ENCODE peak calls at places on chromosomes 2 and 18, in seven cellular contexts. One of them, this sample, is unnamed.

GRCh38 chr18:48222118-48222517 is 187.1 kb downstream of the ZBTB7C start:
- DNase-seq in pancreas: no peak
- DNase-seq in Karpas-422: peak; percentile 53
- DNase-seq in neural progenitor cell: no peak
- DNase-seq in ovary: peak; percentile 58
- DNase-seq in colonic mucosa: peak; percentile 78
- DNase-seq in aorta: no peak
- DNase-seq in this sample: peak; percentile 50

GRCh38 chr18:54712315-54712714 is 116.0 kb upstream of the RAB27B start:
- DNase-seq in pancreas: no peak
- DNase-seq in Karpas-422: no peak
- DNase-seq in neural progenitor cell: no peak
- DNase-seq in ovary: no peak
- DNase-seq in colonic mucosa: peak; percentile 51
- DNase-seq in aorta: no peak
- DNase-seq in this sample: peak; percentile 77

GRCh38 chr2:69644506-69644979 is 1.0 kb upstream of the AAK1 start:
- DNase-seq in pancreas: peak; percentile 45
- DNase-seq in Karpas-422: no peak
- DNase-seq in neural progenitor cell: no peak
- DNase-seq in ovary: peak; percentile 46
- DNase-seq in colonic mucosa: no peak
- DNase-seq in aorta: no peak
- DNase-seq in this sample: no peak

GRCh38 chr2:143175435-143175834 is 46.2 kb downstream of the ARHGAP15 start:
- DNase-seq in pancreas: no peak
- DNase-seq in Karpas-422: no peak
- DNase-seq in neural progenitor cell: no peak
- DNase-seq in ovary: no peak
- DNase-seq in colonic mucosa: no peak
- DNase-seq in aorta: no peak
- DNase-seq in this sample: no peak

GRCh38 chr18:43847164-43848091 is 570.1 kb upstream of the SYT4 start:
- DNase-seq in pancreas: no peak
- DNase-seq in Karpas-422: no peak
- DNase-seq in neural progenitor cell: peak; percentile 30
- DNase-seq in ovary: no peak
- DNase-seq in colonic mucosa: no peak
- DNase-seq in aorta: no peak
- DNase-seq in this sample: peak; percentile 31

GRCh38 chr2:79512442-79513401 is at the start of gene CTNNA2:
- DNase-seq in pancreas: peak; percentile 89
- DNase-seq in Karpas-422: peak; percentile 94
- DNase-seq in neural progenitor cell: peak; percentile 98
- DNase-seq in ovary: peak; percentile 22
- DNase-seq in colonic mucosa: peak; percentile 33
- DNase-seq in aorta: peak; percentile 30
- DNase-seq in this sample: peak; percentile 15

GRCh38 chr2:135299656-135300244 is 231.3 kb downstream of the ZRANB3 start:
- DNase-seq in pancreas: no peak
- DNase-seq in Karpas-422: no peak
- DNase-seq in neural progenitor cell: no peak
- DNase-seq in ovary: no peak
- DNase-seq in colonic mucosa: no peak
- DNase-seq in aorta: no peak
- DNase-seq in this sample: peak; percentile 33

GRCh38 chr18:68494802-68495560 is 219.9 kb downstream of the TMX3 start:
- DNase-seq in pancreas: no peak
- DNase-seq in Karpas-422: no peak
- DNase-seq in neural progenitor cell: no peak
- DNase-seq in ovary: no peak
- DNase-seq in colonic mucosa: no peak
- DNase-seq in aorta: no peak
- DNase-seq in this sample: peak; percentile 25

GRCh38 chr2:69703189-69703588 is 38.7 kb upstream of the ANXA4 start:
- DNase-seq in pancreas: no peak
- DNase-seq in Karpas-422: peak; percentile 83
- DNase-seq in neural progenitor cell: no peak
- DNase-seq in ovary: no peak
- DNase-seq in colonic mucosa: no peak
- DNase-seq in aorta: no peak
- DNase-seq in this sample: no peak

GRCh38 chr2:57696016-57696415 is 350.6 kb upstream of the VRK2 start:
- DNase-seq in pancreas: no peak
- DNase-seq in Karpas-422: no peak
- DNase-seq in neural progenitor cell: no peak
- DNase-seq in ovary: no peak
- DNase-seq in colonic mucosa: no peak
- DNase-seq in aorta: no peak
- DNase-seq in this sample: peak; percentile 95

GRCh38 chr18:9508446-9509025 is 33.2 kb downstream of the RALBP1 start:
- DNase-seq in pancreas: no peak
- DNase-seq in Karpas-422: no peak
- DNase-seq in neural progenitor cell: no peak
- DNase-seq in ovary: no peak
- DNase-seq in colonic mucosa: no peak
- DNase-seq in aorta: no peak
- DNase-seq in this sample: no peak

GRCh38 chr2:20578895-20579825 is 71.7 kb downstream of the HS1BP3 start:
- DNase-seq in pancreas: no peak
- DNase-seq in Karpas-422: no peak
- DNase-seq in neural progenitor cell: no peak
- DNase-seq in ovary: peak; percentile 81
- DNase-seq in colonic mucosa: peak; percentile 39
- DNase-seq in aorta: peak; percentile 90
- DNase-seq in this sample: peak; percentile 94

GRCh38 chr2:109702250-109702985 is 88.3 kb downstream of the SOWAHC start:
- DNase-seq in pancreas: no peak
- DNase-seq in Karpas-422: no peak
- DNase-seq in neural progenitor cell: no peak
- DNase-seq in ovary: no peak
- DNase-seq in colonic mucosa: no peak
- DNase-seq in aorta: no peak
- DNase-seq in this sample: peak; percentile 87

GRCh38 chr2:119028327-119029174 is 86.6 kb downstream of the MARCO start:
- DNase-seq in pancreas: no peak
- DNase-seq in Karpas-422: peak; percentile 64
- DNase-seq in neural progenitor cell: peak; percentile 58
- DNase-seq in ovary: no peak
- DNase-seq in colonic mucosa: peak; percentile 50
- DNase-seq in aorta: no peak
- DNase-seq in this sample: peak; percentile 63

GRCh38 chr2:29374823-29375222 is 259.6 kb downstream of the CLIP4 start:
- DNase-seq in pancreas: no peak
- DNase-seq in Karpas-422: no peak
- DNase-seq in neural progenitor cell: no peak
- DNase-seq in ovary: no peak
- DNase-seq in colonic mucosa: no peak
- DNase-seq in aorta: no peak
- DNase-seq in this sample: no peak

GRCh38 chr18:24837065-24837464 is 376.6 kb downstream of the HRH4 start:
- DNase-seq in pancreas: no peak
- DNase-seq in Karpas-422: no peak
- DNase-seq in neural progenitor cell: no peak
- DNase-seq in ovary: no peak
- DNase-seq in colonic mucosa: no peak
- DNase-seq in aorta: no peak
- DNase-seq in this sample: peak; percentile 30

GRCh38 chr2:61443342-61444041 is 27.4 kb downstream of the USP34 start:
- DNase-seq in pancreas: no peak
- DNase-seq in Karpas-422: peak; percentile 90
- DNase-seq in neural progenitor cell: no peak
- DNase-seq in ovary: no peak
- DNase-seq in colonic mucosa: no peak
- DNase-seq in aorta: no peak
- DNase-seq in this sample: peak; percentile 56

GRCh38 chr2:160538559-160539355 is 45.1 kb upstream of the RBMS1 start:
- DNase-seq in pancreas: no peak
- DNase-seq in Karpas-422: no peak
- DNase-seq in neural progenitor cell: no peak
- DNase-seq in ovary: no peak
- DNase-seq in colonic mucosa: no peak
- DNase-seq in aorta: no peak
- DNase-seq in this sample: peak; percentile 93

GRCh38 chr18:22465859-22466602 is 48.3 kb upstream of the CTAGE1 start:
- DNase-seq in pancreas: no peak
- DNase-seq in Karpas-422: no peak
- DNase-seq in neural progenitor cell: no peak
- DNase-seq in ovary: no peak
- DNase-seq in colonic mucosa: no peak
- DNase-seq in aorta: peak; percentile 65
- DNase-seq in this sample: peak; percentile 94

GRCh38 chr2:162301877-162302276 is 16.6 kb downstream of the IFIH1 start:
- DNase-seq in pancreas: no peak
- DNase-seq in Karpas-422: no peak
- DNase-seq in neural progenitor cell: no peak
- DNase-seq in ovary: no peak
- DNase-seq in colonic mucosa: no peak
- DNase-seq in aorta: no peak
- DNase-seq in this sample: no peak

GRCh38 chr2:5540856-5541255 is 151.3 kb upstream of the SOX11 start:
- DNase-seq in pancreas: no peak
- DNase-seq in Karpas-422: no peak
- DNase-seq in neural progenitor cell: no peak
- DNase-seq in ovary: no peak
- DNase-seq in colonic mucosa: no peak
- DNase-seq in aorta: no peak
- DNase-seq in this sample: no peak

GRCh38 chr2:219368690-219369108 is 19.0 kb downstream of the DNPEP start:
- DNase-seq in pancreas: no peak
- DNase-seq in Karpas-422: peak; percentile 7
- DNase-seq in neural progenitor cell: no peak
- DNase-seq in ovary: no peak
- DNase-seq in colonic mucosa: no peak
- DNase-seq in aorta: no peak
- DNase-seq in this sample: peak; percentile 23

DNA sequence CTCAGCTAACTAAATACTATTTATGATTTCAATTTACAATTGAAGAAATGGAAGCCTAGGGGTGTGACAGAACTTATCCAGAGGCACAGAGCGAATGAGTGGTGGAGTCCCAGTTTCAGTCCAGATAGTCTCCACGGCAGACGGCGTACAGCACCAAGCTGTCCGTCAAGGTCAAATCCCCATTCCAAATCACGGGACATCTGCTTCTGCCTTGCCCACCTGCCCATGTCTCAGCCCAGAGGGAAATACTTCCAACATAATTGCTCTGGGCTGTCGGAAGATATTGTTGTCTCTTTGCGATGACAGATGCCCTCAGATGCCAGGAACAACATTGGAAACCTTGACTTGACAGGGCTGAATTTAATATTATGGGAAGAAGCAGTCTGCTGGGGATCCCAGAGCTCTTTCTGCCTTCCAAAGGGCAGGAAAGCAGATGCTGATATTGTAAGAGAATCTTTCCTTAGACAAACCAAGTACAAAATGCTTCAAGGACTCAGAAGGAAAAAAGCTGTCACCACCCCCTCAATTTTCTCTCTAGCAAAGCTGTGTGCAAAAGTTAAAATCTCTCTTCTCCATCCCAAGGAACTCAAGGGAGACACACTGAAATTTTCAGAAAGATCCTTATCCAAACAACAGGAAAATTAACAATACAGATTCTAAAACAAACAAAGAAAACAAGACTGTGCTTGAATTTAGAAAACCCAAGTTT is 363.9 kb downstream of the LRATD1 start:
- DNase-seq in pancreas: no peak
- DNase-seq in Karpas-422: no peak
- DNase-seq in neural progenitor cell: no peak
- DNase-seq in ovary: no peak
- DNase-seq in colonic mucosa: no peak
- DNase-seq in aorta: no peak
- DNase-seq in this sample: no peak
- H3K27ac ChIP-seq in pancreas: no peak overlapping the region
- H3K27ac ChIP-seq in Karpas-422: no peak overlapping the region
- H3K27ac ChIP-seq in neural progenitor cell: no peak overlapping the region
- H3K27ac ChIP-seq in ovary: no peak overlapping the region
- H3K27ac ChIP-seq in colonic mucosa: no peak overlapping the region
- H3K27ac ChIP-seq in aorta: no peak overlapping the region
- H3K27ac ChIP-seq in this sample: no peak overlapping the region

GRCh38 chr2:74369976-74370375 is 10.1 kb downstream of the DCTN1 start:
- DNase-seq in pancreas: no peak
- DNase-seq in Karpas-422: no peak
- DNase-seq in neural progenitor cell: no peak
- DNase-seq in ovary: no peak
- DNase-seq in colonic mucosa: no peak
- DNase-seq in aorta: no peak
- DNase-seq in this sample: no peak
- H3K36me3 ChIP-seq in pancreas: peaks cover 47% of the 10 kb centered on the region
- H3K36me3 ChIP-seq in Karpas-422: peaks cover 26% of the 10 kb centered on the region
- H3K36me3 ChIP-seq in neural progenitor cell: no peaks in the 10 kb centered on the region
- H3K36me3 ChIP-seq in ovary: no peaks in the 10 kb centered on the region
- H3K36me3 ChIP-seq in colonic mucosa: peaks cover 32% of the 10 kb centered on the region
- H3K36me3 ChIP-seq in aorta: peaks cover 24% of the 10 kb centered on the region
- H3K36me3 ChIP-seq in this sample: peaks cover 27% of the 10 kb centered on the region

DNA sequence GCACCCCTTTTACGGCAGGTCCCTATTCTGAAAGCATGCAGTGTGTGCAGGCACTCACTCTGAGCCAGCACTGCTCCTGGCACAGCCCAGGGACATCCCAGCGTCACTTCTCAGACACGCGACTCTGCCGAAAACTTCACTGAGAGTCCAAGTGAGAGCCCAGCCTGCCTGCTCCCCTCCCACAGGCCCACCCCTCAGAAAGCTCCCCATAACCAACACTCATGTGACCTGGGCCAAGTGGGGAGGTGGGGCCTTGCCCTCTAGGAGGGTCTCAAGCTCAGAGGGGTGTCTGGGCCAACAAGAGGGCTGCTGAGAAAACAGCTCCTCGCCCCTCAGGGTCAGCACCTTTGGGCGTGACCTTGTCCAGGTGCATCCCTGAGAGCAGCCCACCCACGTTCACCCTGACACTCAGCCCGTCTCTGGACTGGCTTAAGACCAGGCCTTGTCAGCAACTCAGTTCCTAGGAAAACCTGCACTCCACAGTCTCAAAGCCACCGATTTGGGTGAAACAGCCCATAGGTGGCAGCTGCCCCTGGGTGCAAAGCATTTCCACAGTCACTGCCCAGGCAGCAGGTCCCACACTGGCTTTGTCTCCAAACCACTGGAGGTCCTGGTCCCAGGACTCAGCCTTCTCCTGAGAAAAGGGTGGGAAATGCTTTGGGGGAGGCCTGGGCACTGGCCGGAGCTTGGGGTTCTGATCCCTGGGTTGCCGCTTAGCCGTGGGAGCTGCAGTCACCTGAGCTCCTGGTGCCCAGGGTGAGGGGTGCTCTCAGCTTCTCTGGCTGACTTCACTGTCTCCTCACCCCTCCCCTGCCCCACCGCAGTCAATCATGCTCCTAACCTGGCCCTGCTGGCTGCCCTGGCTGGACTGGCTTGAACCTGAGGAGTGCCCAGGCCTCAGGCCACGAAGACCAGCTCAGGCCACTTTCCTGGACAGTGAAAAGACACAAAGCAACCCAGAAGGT is 209.6 kb downstream of the HDAC4 start:
- DNase-seq in pancreas: no peak
- DNase-seq in Karpas-422: no peak
- DNase-seq in neural progenitor cell: no peak
- DNase-seq in ovary: no peak
- DNase-seq in colonic mucosa: no peak
- DNase-seq in aorta: peak; percentile 32
- DNase-seq in this sample: no peak
- H3K27ac ChIP-seq in pancreas: no peak overlapping the region
- H3K27ac ChIP-seq in Karpas-422: no peak overlapping the region
- H3K27ac ChIP-seq in neural progenitor cell: no peak overlapping the region
- H3K27ac ChIP-seq in ovary: no peak overlapping the region
- H3K27ac ChIP-seq in colonic mucosa: no peak overlapping the region
- H3K27ac ChIP-seq in aorta: no peak overlapping the region
- H3K27ac ChIP-seq in this sample: no peak overlapping the region

GRCh38 chr18:79975985-79976680 is 11.7 kb downstream of the HSBP1L1 start:
- DNase-seq in pancreas: no peak
- DNase-seq in Karpas-422: no peak
- DNase-seq in neural progenitor cell: no peak
- DNase-seq in ovary: no peak
- DNase-seq in colonic mucosa: no peak
- DNase-seq in aorta: no peak
- DNase-seq in this sample: no peak
- H3K36me3 ChIP-seq in pancreas: peaks cover 14% of the 10 kb centered on the region
- H3K36me3 ChIP-seq in Karpas-422: peaks cover 40% of the 10 kb centered on the region
- H3K36me3 ChIP-seq in neural progenitor cell: peaks cover 2% of the 10 kb centered on the region
- H3K36me3 ChIP-seq in ovary: no peaks in the 10 kb centered on the region
- H3K36me3 ChIP-seq in colonic mucosa: peaks cover 6% of the 10 kb centered on the region
- H3K36me3 ChIP-seq in aorta: peaks cover 2% of the 10 kb centered on the region
- H3K36me3 ChIP-seq in this sample: peaks cover 35% of the 10 kb centered on the region

This sample was measured in PC-3.